ENCODE peak calls at places on chromosomes 3 and 15, in six cellular contexts. Y, T, U, W, I and Q are unnamed samples.

GRCh38 chr15:85589873-85590272 is 204.9 kb downstream of the KLHL25 start:
- DNase-seq in Y (no peak), T (no peak), U (no peak), W (no peak), I (no peak), Q (no peak)

GRCh38 chr3:188700497-188700896 is 471.3 kb upstream of the TPRG1 start:
- DNase-seq in Y (no peak), T (no peak), U (no peak), W (no peak), I (no peak), Q (no peak)

GRCh38 chr3:143808999-143809700 is 39.1 kb downstream of the SLC9A9 start:
- DNase-seq in Y (no peak), T (no peak), U (no peak), W (no peak), I (no peak), Q (no peak)

GRCh38 chr15:62419206-62419605 is 254.1 kb upstream of the C2CD4B start:
- DNase-seq in Y (no peak), T (no peak), U (no peak), W (no peak), I (no peak), Q (no peak)

GRCh38 chr3:97306226-97306625 is 458.3 kb upstream of the ARL6 start:
- DNase-seq in Y (no peak), T (no peak), U (no peak), W (no peak), I (no peak), Q (no peak)

GRCh38 chr3:13878711-13879101 is 1.2 kb downstream of the WNT7A start:
- DNase-seq in Y (no peak), T (no peak), U (no peak), W (no peak), I (no peak), Q (no peak)

GRCh38 chr3:13193320-13194284 is 120.4 kb upstream of the IQSEC1 start:
- DNase-seq in Y (no peak), T (no peak), U (no peak), W (no peak), I (no peak), Q (no peak)

GRCh38 chr3:177973241-177973840 is 562.9 kb upstream of the KCNMB2 start:
- DNase-seq in Y (no peak), T (no peak), U (no peak), W (no peak), I (no peak), Q (no peak)

GRCh38 chr3:87298111-87298718 is 21.8 kb upstream of the POU1F1 start:
- DNase-seq in Y (no peak), T (no peak), U (no peak), W (peak; percentile 20), I (no peak), Q (no peak)

GRCh38 chr3:138824114-138824506 is 10.6 kb downstream of the PIK3CB start:
- DNase-seq in Y (no peak), T (no peak), U (no peak), W (no peak), I (no peak), Q (no peak)

GRCh38 chr15:48965972-48966371 is 2.3 kb upstream of the SHC4 start:
- DNase-seq in Y (no peak), T (no peak), U (no peak), W (no peak), I (no peak), Q (no peak)

GRCh38 chr3:99638244-99638948 is at the start of gene COL8A1:
- DNase-seq in Y (no peak), T (no peak), U (peak; percentile 65), W (no peak), I (no peak), Q (no peak)

GRCh38 chr3:62414786-62415185 is 41.4 kb upstream of the FEZF2 start:
- DNase-seq in Y (no peak), T (no peak), U (no peak), W (no peak), I (no peak), Q (no peak)

GRCh38 chr3:134066539-134067310 is 37.0 kb upstream of the SLCO2A1 start:
- DNase-seq in Y (no peak), T (no peak), U (peak; percentile 66), W (no peak), I (no peak), Q (no peak)

GRCh38 chr3:155745795-155746550 is 1.1 kb upstream of the PLCH1 start:
- DNase-seq in Y (no peak), T (no peak), U (no peak), W (peak; percentile 20), I (peak; percentile 40), Q (peak; percentile 77)

GRCh38 chr3:180184806-180185205 is 148.1 kb upstream of the PEX5L start:
- DNase-seq in Y (no peak), T (no peak), U (no peak), W (no peak), I (no peak), Q (no peak)

GRCh38 chr3:70603103-70603502 is 290.7 kb upstream of the MDFIC2 start:
- DNase-seq in Y (no peak), T (no peak), U (no peak), W (no peak), I (no peak), Q (no peak)

GRCh38 chr15:43977072-43977884 is 150.5 kb downstream of the WDR76 start:
- DNase-seq in Y (peak; percentile 6), T (no peak), U (no peak), W (no peak), I (no peak), Q (no peak)

GRCh38 chr3:149134560-149134959 is 5.1 kb downstream of the HPS3 start:
- DNase-seq in Y (no peak), T (no peak), U (peak; percentile 39), W (no peak), I (no peak), Q (no peak)

GRCh38 chr3:127544151-127544805 is 46.3 kb downstream of the TPRA1 start:
- DNase-seq in Y (peak; percentile 42), T (peak; percentile 18), U (peak; percentile 52), W (peak; percentile 72), I (peak; percentile 64), Q (peak; percentile 33)